ENCODE peak calls at places on chromosomes 2 and 18, in six cellular contexts. One of them, this sample, is unnamed.

GRCh38 chr2:226256237-226256636 is 543.4 kb downstream of the IRS1 start:
- DNase-seq in hepatocyte: peak
- DNase-seq in activated gamma-delta T cell treated with Interleukin-2 at 50 U/mL for 16 hours: no peak
- DNase-seq in fibroblast of lung: peak
- DNase-seq in caudate nucleus: no peak
- DNase-seq in Right ventricle myocardium superior: no peak
- DNase-seq in this sample: no peak

GRCh38 chr2:649461-650342 is 27.5 kb downstream of the TMEM18 start:
- DNase-seq in caudate nucleus: no peak
- DNase-seq in hepatocyte: no peak
- DNase-seq in fibroblast of lung: no peak
- DNase-seq in activated gamma-delta T cell treated with Interleukin-2 at 50 U/mL for 16 hours: no peak
- DNase-seq in Right ventricle myocardium superior: no peak
- DNase-seq in this sample: peak

GRCh38 chr2:56263876-56264275 is 80.1 kb downstream of the CCDC85A start:
- DNase-seq in caudate nucleus: no peak
- DNase-seq in hepatocyte: no peak
- DNase-seq in activated gamma-delta T cell treated with Interleukin-2 at 50 U/mL for 16 hours: no peak
- DNase-seq in fibroblast of lung: no peak
- DNase-seq in Right ventricle myocardium superior: no peak
- DNase-seq in this sample: no peak

GRCh38 chr2:174180165-174180724 is 68.1 kb downstream of the OLA1 start:
- DNase-seq in caudate nucleus: no peak
- DNase-seq in activated gamma-delta T cell treated with Interleukin-2 at 50 U/mL for 16 hours: no peak
- DNase-seq in hepatocyte: peak
- DNase-seq in Right ventricle myocardium superior: no peak
- DNase-seq in fibroblast of lung: no peak
- DNase-seq in this sample: no peak

GRCh38 chr2:116718451-116718850 is 1096.0 kb upstream of the DDX18 start:
- DNase-seq in activated gamma-delta T cell treated with Interleukin-2 at 50 U/mL for 16 hours: no peak
- DNase-seq in caudate nucleus: no peak
- DNase-seq in Right ventricle myocardium superior: no peak
- DNase-seq in fibroblast of lung: no peak
- DNase-seq in hepatocyte: no peak
- DNase-seq in this sample: no peak

GRCh38 chr2:237614151-237614720 is 13.2 kb upstream of the LRRFIP1 start:
- DNase-seq in fibroblast of lung: no peak
- DNase-seq in caudate nucleus: no peak
- DNase-seq in hepatocyte: peak
- DNase-seq in activated gamma-delta T cell treated with Interleukin-2 at 50 U/mL for 16 hours: no peak
- DNase-seq in Right ventricle myocardium superior: no peak
- DNase-seq in this sample: no peak

GRCh38 chr2:140454717-140455116 is 1674.5 kb upstream of the NXPH2 start:
- DNase-seq in caudate nucleus: peak
- DNase-seq in activated gamma-delta T cell treated with Interleukin-2 at 50 U/mL for 16 hours: no peak
- DNase-seq in Right ventricle myocardium superior: no peak
- DNase-seq in hepatocyte: no peak
- DNase-seq in fibroblast of lung: peak
- DNase-seq in this sample: no peak

GRCh38 chr2:24208490-24208889 is 33.6 kb downstream of the FAM228A start:
- DNase-seq in Right ventricle myocardium superior: no peak
- DNase-seq in caudate nucleus: no peak
- DNase-seq in activated gamma-delta T cell treated with Interleukin-2 at 50 U/mL for 16 hours: no peak
- DNase-seq in hepatocyte: no peak
- DNase-seq in fibroblast of lung: no peak
- DNase-seq in this sample: no peak

GRCh38 chr2:241739651-241740050 is 5.2 kb downstream of the D2HGDH start:
- DNase-seq in fibroblast of lung: peak
- DNase-seq in activated gamma-delta T cell treated with Interleukin-2 at 50 U/mL for 16 hours: peak
- DNase-seq in hepatocyte: no peak
- DNase-seq in caudate nucleus: no peak
- DNase-seq in Right ventricle myocardium superior: no peak
- DNase-seq in this sample: peak

GRCh38 chr2:128391679-128392078 is 73.0 kb upstream of the HS6ST1 start:
- DNase-seq in caudate nucleus: no peak
- DNase-seq in hepatocyte: no peak
- DNase-seq in fibroblast of lung: no peak
- DNase-seq in Right ventricle myocardium superior: no peak
- DNase-seq in activated gamma-delta T cell treated with Interleukin-2 at 50 U/mL for 16 hours: no peak
- DNase-seq in this sample: no peak

GRCh38 chr2:221836091-221836490 is 264.0 kb upstream of the EPHA4 start:
- DNase-seq in Right ventricle myocardium superior: no peak
- DNase-seq in activated gamma-delta T cell treated with Interleukin-2 at 50 U/mL for 16 hours: no peak
- DNase-seq in caudate nucleus: no peak
- DNase-seq in fibroblast of lung: no peak
- DNase-seq in hepatocyte: no peak
- DNase-seq in this sample: no peak

GRCh38 chr2:33136056-33136455 is 189.3 kb downstream of the LTBP1 start:
- DNase-seq in Right ventricle myocardium superior: no peak
- DNase-seq in hepatocyte: no peak
- DNase-seq in caudate nucleus: no peak
- DNase-seq in activated gamma-delta T cell treated with Interleukin-2 at 50 U/mL for 16 hours: no peak
- DNase-seq in fibroblast of lung: peak
- DNase-seq in this sample: no peak

GRCh38 chr2:132581917-132582316 is 88.1 kb downstream of the LYPD1 start:
- DNase-seq in caudate nucleus: no peak
- DNase-seq in hepatocyte: no peak
- DNase-seq in fibroblast of lung: no peak
- DNase-seq in Right ventricle myocardium superior: no peak
- DNase-seq in activated gamma-delta T cell treated with Interleukin-2 at 50 U/mL for 16 hours: no peak
- DNase-seq in this sample: no peak

GRCh38 chr18:48866028-48866733 is 84.6 kb downstream of the SMAD7 start:
- DNase-seq in hepatocyte: peak
- DNase-seq in Right ventricle myocardium superior: peak
- DNase-seq in caudate nucleus: peak
- DNase-seq in activated gamma-delta T cell treated with Interleukin-2 at 50 U/mL for 16 hours: no peak
- DNase-seq in fibroblast of lung: peak
- DNase-seq in this sample: no peak

GRCh38 chr2:64831134-64831976 is 157.8 kb upstream of the SLC1A4 start:
- DNase-seq in activated gamma-delta T cell treated with Interleukin-2 at 50 U/mL for 16 hours: peak
- DNase-seq in Right ventricle myocardium superior: peak
- DNase-seq in fibroblast of lung: peak
- DNase-seq in caudate nucleus: peak
- DNase-seq in hepatocyte: peak
- DNase-seq in this sample: peak

GRCh38 chr2:191935247-191935646 is 88.4 kb upstream of the CAVIN2 start:
- DNase-seq in hepatocyte: no peak
- DNase-seq in activated gamma-delta T cell treated with Interleukin-2 at 50 U/mL for 16 hours: no peak
- DNase-seq in caudate nucleus: no peak
- DNase-seq in fibroblast of lung: no peak
- DNase-seq in Right ventricle myocardium superior: no peak
- DNase-seq in this sample: no peak

GRCh38 chr18:3319399-3319798 is 57.5 kb downstream of the MYL12B start:
- DNase-seq in activated gamma-delta T cell treated with Interleukin-2 at 50 U/mL for 16 hours: no peak
- DNase-seq in hepatocyte: no peak
- DNase-seq in fibroblast of lung: no peak
- DNase-seq in caudate nucleus: no peak
- DNase-seq in Right ventricle myocardium superior: no peak
- DNase-seq in this sample: no peak

GRCh38 chr2:127581516-127582490 is 46.3 kb downstream of the MYO7B start:
- DNase-seq in activated gamma-delta T cell treated with Interleukin-2 at 50 U/mL for 16 hours: no peak
- DNase-seq in hepatocyte: no peak
- DNase-seq in fibroblast of lung: no peak
- DNase-seq in Right ventricle myocardium superior: no peak
- DNase-seq in caudate nucleus: no peak
- DNase-seq in this sample: peak

GRCh38 chr18:34594243-34594642 is 115.9 kb upstream of the DTNA start:
- DNase-seq in Right ventricle myocardium superior: no peak
- DNase-seq in hepatocyte: no peak
- DNase-seq in caudate nucleus: no peak
- DNase-seq in fibroblast of lung: no peak
- DNase-seq in activated gamma-delta T cell treated with Interleukin-2 at 50 U/mL for 16 hours: no peak
- DNase-seq in this sample: no peak

This sample was measured in activated CD8-positive, alpha-beta memory T cell treated with anti-CD3 and anti-CD28 coated beads for 24 hours.